ENCODE peak calls at places on chromosome 1, in four cellular contexts. V is uterus, U is NB4, X is adrenal gland. L is an unnamed sample.

GRCh38 chr1:15249032-15249601 is 2.1 kb downstream of the FHAD1 start:
- DNase-seq in U (no peak), X (no peak), V (no peak), L (no peak)

GRCh38 chr1:9866836-9867235 is 43.1 kb upstream of the CLSTN1 start:
- DNase-seq in V (no peak), U (no peak), X (no peak), L (no peak)

GRCh38 chr1:202084791-202085681 is 37.7 kb upstream of the GPR37L1 start:
- DNase-seq in X (no peak), U (no peak), V (no peak), L (no peak)

GRCh38 chr1:110610741-110611286 is 4.7 kb upstream of the KCNA2 start:
- DNase-seq in V (no peak), U (no peak), X (no peak), L (no peak)

GRCh38 chr1:177891809-177892208 is 78.0 kb downstream of the SEC16B start:
- DNase-seq in V (no peak), X (no peak), U (no peak), L (no peak)

GRCh38 chr1:2344121-2344681 is 47.2 kb downstream of the MORN1 start:
- DNase-seq in U (no peak), V (no peak), X (no peak), L (no peak)

GRCh38 chr1:28503117-28503516 is 2.7 kb upstream of the RCC1 start:
- DNase-seq in U (no peak), V (no peak), X (no peak), L (no peak)

GRCh38 chr1:71081697-71082080 is 854 bp upstream of the ZRANB2 start:
- DNase-seq in U (peak), V (peak), X (no peak), L (peak)

GRCh38 chr1:3066826-3067225 is 2.2 kb upstream of the PRDM16 start:
- DNase-seq in U (no peak), X (no peak), V (no peak), L (no peak)

GRCh38 chr1:86460998-86461397 is 7.7 kb upstream of the CLCA1 start:
- DNase-seq in V (no peak), X (no peak), U (no peak), L (no peak)

GRCh38 chr1:202562443-202563060 is 147.7 kb downstream of the SYT2 start:
- DNase-seq in V (no peak), X (no peak), U (no peak), L (no peak)

GRCh38 chr1:54606990-54607325 is 16.4 kb downstream of the FAM151A start:
- DNase-seq in X (no peak), V (no peak), U (no peak), L (no peak)

DNA sequence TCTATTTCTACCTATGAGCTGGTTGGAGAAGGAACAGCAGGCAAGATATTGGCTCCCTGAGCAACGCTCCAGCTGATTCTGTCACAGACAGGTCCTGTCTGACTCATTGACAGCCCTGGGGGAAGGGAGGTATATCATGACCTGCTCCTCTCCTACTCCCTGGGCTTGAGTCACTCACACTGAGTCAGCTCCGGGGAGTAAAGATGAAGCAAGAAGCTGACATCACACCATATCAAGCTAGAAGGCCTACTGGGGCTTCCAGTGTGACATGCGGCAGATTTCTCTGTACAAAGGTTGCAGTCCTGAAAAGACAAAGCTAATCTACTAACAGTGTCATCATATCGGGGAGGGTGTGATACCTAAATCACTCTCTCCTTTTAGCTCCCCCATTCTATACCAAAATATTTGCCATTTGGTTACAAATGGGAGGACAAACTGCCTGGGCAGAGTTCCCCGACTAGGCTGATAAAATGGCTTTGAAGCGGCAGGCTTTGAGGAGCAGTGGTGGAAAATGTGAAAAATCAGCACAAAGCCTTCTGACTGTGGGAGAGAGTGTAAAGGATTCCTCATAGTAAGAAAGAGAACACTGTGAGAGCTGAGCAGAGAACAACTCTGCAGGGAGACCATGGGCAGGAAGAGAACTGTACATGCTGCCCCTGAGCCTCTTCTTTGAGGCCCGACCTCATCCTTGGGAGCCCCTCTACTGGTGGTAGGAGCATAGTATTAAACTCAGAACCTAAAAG is 15.5 kb downstream of the PI4KB start:
- DNase-seq in U (peak), X (peak), V (peak), L (peak)
- TF ChIP-seq CTCF in U (no peak), X (peak), V (peak), L (no peak)

GRCh38 chr1:116538527-116538926 is 32.3 kb downstream of the CD58 start:
- DNase-seq in X (no peak), V (no peak), U (no peak), L (no peak)

GRCh38 chr1:116537898-116538297 is 32.9 kb downstream of the CD58 start:
- DNase-seq in V (no peak), U (no peak), X (no peak), L (no peak)

GRCh38 chr1:116534014-116534739 is 36.6 kb downstream of the CD58 start:
- DNase-seq in V (no peak), X (no peak), U (no peak), L (no peak)

GRCh38 chr1:116540088-116540487 is 30.7 kb downstream of the CD58 start:
- DNase-seq in V (no peak), X (no peak), U (peak), L (no peak)

GRCh38 chr1:116537439-116537838 is 33.4 kb downstream of the CD58 start:
- DNase-seq in X (peak), V (no peak), U (peak), L (no peak)
- TF ChIP-seq POLR2A in X (no peak), V (no peak), U (no peak), L (no peak)

GRCh38 chr1:153973478-153973877 is 4.0 kb downstream of the JTB start:
- DNase-seq in X (no peak), U (no peak), V (no peak), L (no peak)

GRCh38 chr1:153978274-153978909 is 918 bp upstream of the JTB start:
- DNase-seq in V (no peak), X (no peak), U (no peak), L (no peak)

GRCh38 chr1:153976819-153977249 is 640 bp downstream of the JTB start:
- DNase-seq in X (no peak), U (no peak), V (no peak), L (no peak)

GRCh38 chr1:153973071-153973470 is 4.4 kb downstream of the JTB start:
- DNase-seq in X (no peak), V (no peak), U (no peak), L (no peak)

DNA sequence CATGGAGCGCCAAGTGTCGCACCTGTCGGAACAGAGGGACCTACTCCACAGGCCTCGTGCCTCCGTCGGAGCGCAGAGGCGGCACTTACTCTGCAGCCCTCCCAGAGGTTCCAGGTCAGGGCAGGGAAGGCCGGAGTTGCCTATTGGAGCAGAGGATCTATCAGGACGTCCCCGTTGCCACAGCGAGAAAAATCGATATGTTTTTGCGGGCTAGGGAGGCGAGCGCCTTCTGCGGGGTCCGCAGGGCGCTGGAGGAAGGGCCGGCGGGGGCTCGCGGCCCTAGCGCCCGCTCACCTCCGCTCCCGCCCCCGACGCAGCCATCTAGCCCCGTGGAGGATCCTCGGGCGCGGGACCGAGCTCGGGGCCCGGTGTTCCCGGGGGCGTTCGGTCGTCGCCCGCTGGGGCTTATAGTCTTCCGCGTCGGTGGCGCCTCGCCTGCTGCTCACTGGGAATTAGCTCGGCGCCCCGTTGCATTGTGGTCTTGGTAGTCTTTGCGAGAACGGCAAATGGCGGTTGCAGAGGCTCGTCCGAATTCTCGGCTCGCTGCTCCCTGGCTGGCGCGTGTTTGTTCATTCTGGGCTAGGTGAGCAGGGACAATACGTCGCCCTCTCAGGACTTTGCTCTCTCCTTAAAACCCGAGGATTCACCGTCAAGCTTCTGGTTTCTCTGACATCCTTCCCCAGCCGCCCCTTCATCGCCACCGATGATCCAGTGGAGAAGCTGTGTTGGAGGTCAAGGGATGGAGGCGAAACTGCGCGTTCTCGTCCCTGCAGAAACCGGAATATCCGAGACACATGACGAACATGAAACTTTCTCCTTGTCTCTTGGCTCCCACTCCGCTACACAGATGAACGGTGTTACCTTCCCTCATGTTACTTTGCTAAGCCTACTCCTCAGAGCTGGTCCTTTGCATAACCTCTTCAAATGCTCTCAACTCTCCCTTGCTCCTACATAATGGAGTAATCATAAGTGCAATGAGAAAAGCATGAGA is at the start of gene JTB:
- DNase-seq in V (peak), X (peak), U (peak), L (peak)
- TF ChIP-seq CTCF in V (peak), X (no peak), U (no peak), L (no peak)

GRCh38 chr1:40318476-40318875 is 1.4 kb upstream of the COL9A2 start:
- DNase-seq in V (no peak), U (no peak), X (no peak), L (no peak)

GRCh38 chr1:40315239-40315794 is 1.8 kb downstream of the COL9A2 start:
- DNase-seq in U (peak), V (peak), X (peak), L (peak)

GRCh38 chr1:40315795-40316594 is 1.1 kb downstream of the COL9A2 start:
- DNase-seq in V (no peak), X (no peak), U (peak), L (no peak)

GRCh38 chr1:40317394-40318074 is 448 bp upstream of the COL9A2 start:
- DNase-seq in U (no peak), X (no peak), V (no peak), L (no peak)

DNA sequence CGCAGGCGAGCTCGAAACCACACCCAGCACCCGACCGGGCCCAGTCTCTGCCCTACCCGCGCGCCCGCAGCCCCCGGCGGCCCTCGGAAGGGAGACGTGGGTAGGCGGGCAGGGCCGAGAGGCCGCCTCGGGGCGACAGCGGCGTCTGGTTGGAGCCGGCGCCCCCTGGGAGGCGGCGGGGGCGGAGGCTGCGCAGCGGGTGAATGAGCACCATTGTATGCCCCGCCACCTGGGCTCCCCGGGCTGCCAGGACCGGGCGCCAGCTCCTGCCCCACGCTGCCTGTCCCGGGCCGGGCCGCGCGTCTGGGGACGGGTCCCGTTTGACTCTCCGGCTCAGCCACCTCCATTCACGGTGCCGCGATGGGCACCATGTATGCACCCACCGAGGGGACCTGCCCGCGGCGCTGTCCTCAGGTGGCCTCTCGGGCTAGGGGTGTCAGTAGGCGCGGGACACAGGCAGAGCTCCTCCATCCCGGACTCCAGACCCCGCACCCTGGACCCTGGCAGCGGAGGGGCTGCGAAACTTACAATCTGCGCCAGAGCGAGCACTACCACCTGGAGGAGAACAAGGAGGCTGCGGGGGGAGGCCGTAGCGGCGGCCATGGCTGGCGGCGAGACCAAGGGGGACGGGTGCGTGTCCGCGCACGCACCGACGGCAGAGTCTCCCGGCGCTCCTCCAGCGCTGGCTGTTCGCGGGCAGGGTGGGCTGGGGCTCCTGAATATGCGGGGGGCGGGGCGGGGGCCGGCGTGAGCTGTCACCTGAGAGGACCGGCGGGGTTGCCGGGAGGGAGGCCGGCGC is at the start of gene COL9A2:
- DNase-seq in X (no peak), V (no peak), U (peak), L (no peak)
- TF ChIP-seq POLR2A in X (no peak), V (no peak), U (no peak), L (no peak)

DNA sequence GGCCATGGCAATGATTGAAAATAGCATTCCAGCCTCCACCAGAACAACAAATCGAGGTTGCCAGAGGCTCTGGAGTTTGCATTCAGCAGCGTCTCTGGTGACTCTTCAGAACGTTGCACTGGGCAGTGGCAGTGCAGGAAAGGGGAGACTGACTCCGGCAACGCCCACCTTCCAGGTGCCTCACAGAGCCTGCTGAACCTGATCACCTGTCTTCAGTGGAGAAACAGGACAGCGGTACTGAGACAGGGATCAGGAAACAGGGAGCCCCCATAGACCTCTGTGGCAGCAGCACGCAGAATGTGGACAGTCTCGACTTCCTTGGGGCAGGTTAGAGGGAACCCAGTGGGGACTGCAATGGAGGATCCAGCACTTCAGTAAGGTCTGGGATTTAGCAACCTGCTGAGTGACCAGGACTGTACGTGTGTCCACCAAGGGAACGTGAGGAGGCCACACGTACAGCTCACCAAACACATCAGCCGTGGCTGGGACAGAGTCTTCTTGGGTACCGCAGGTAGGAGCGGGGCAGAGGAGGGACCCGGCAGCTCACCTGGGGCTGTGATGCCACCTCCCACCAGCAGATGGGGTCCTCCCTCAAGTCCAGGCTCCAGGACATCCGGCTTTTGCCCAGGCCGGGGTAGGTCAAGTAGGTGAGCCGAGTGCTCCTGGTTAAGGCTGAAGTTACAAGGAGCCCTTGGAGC is 128.6 kb downstream of the PRDM2 start:
- DNase-seq in X (peak), V (no peak), U (peak), L (no peak)
- TF ChIP-seq CTCF in X (peak), V (peak), U (peak), L (peak)

DNA sequence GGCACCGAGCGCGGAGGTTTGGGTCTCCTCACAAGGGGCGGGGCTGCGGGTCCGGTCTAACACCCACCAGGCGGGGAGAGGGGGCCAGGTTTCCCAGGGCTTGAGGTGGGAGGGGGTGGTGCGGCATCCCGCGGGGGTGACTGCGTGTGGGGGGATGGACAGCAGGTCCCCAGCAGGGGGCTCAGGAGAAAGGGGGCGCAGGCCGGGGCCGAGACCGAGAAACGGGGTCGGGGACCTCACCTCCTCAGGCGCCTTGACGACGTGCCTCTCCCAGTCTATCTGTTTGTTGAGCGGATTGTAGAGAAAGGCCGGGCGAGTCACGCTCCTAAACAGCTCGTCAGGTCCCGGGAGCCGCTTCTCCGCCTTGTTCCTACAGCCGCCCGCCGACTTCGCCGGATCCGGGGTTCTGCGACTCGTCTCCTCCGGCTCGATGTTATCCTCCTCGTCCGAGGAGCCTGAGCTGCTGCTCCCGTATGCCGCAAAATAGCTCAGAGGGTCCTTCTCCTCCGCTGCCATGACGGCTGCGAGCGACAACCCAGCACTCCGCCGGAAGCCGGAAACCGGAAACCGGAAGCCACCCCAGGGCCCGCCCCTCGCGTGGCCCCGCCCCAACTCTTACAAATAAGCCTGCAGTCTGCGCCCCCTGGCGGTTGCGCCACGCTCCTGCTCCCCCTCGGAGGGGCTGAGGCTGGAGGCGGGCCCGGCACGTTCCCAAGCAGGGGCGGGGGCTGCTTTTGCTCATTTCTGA is at the start of gene C1orf52:
- DNase-seq in V (peak), U (peak), X (peak), L (peak)
- TF ChIP-seq POLR2A in V (peak), U (peak), X (no peak), L (peak)